ENCODE peak calls at places on chromosomes 16 and 17, in six cellular contexts. One of them, this sample, is unnamed.

GRCh38 chr17:45170976-45171337 is 9.3 kb downstream of the HEXIM2 start:
- DNase-seq in body of pancreas: peak
- DNase-seq in HS-5: no peak
- DNase-seq in HEK293T: no peak
- DNase-seq in activated naive CD8-positive, alpha-beta T cell treated with anti-CD3 and anti-CD28 coated beads for 36 hours: no peak
- DNase-seq in GF-D8: peak
- DNase-seq in this sample: no peak

GRCh38 chr17:39813631-39814030 is 50.5 kb downstream of the IKZF3 start:
- DNase-seq in activated naive CD8-positive, alpha-beta T cell treated with anti-CD3 and anti-CD28 coated beads for 36 hours: peak
- DNase-seq in GF-D8: no peak
- DNase-seq in HS-5: no peak
- DNase-seq in body of pancreas: no peak
- DNase-seq in HEK293T: no peak
- DNase-seq in this sample: no peak

GRCh38 chr16:78669994-78670393 is 570.5 kb downstream of the WWOX start:
- DNase-seq in HEK293T: no peak
- DNase-seq in HS-5: no peak
- DNase-seq in activated naive CD8-positive, alpha-beta T cell treated with anti-CD3 and anti-CD28 coated beads for 36 hours: no peak
- DNase-seq in GF-D8: no peak
- DNase-seq in body of pancreas: no peak
- DNase-seq in this sample: no peak

GRCh38 chr17:16407911-16408588 is 7.3 kb upstream of the TRPV2 start:
- DNase-seq in GF-D8: no peak
- DNase-seq in body of pancreas: peak
- DNase-seq in HS-5: no peak
- DNase-seq in HEK293T: no peak
- DNase-seq in activated naive CD8-positive, alpha-beta T cell treated with anti-CD3 and anti-CD28 coated beads for 36 hours: peak
- DNase-seq in this sample: no peak

GRCh38 chr16:65394306-65394705 is 272.4 kb upstream of the CDH11 start:
- DNase-seq in HS-5: no peak
- DNase-seq in HEK293T: no peak
- DNase-seq in GF-D8: no peak
- DNase-seq in body of pancreas: no peak
- DNase-seq in activated naive CD8-positive, alpha-beta T cell treated with anti-CD3 and anti-CD28 coated beads for 36 hours: no peak
- DNase-seq in this sample: no peak

GRCh38 chr17:81396278-81396721 is 1.0 kb downstream of the BAHCC1 start:
- DNase-seq in GF-D8: no peak
- DNase-seq in activated naive CD8-positive, alpha-beta T cell treated with anti-CD3 and anti-CD28 coated beads for 36 hours: no peak
- DNase-seq in body of pancreas: no peak
- DNase-seq in HS-5: no peak
- DNase-seq in HEK293T: no peak
- DNase-seq in this sample: no peak

GRCh38 chr17:10292057-10292931 is 80.5 kb downstream of the MYH13 start:
- DNase-seq in HEK293T: no peak
- DNase-seq in body of pancreas: no peak
- DNase-seq in GF-D8: no peak
- DNase-seq in HS-5: peak
- DNase-seq in activated naive CD8-positive, alpha-beta T cell treated with anti-CD3 and anti-CD28 coated beads for 36 hours: no peak
- DNase-seq in this sample: no peak

GRCh38 chr17:43570518-43570928 is 24.4 kb upstream of the ETV4 start:
- DNase-seq in HEK293T: no peak
- DNase-seq in GF-D8: no peak
- DNase-seq in HS-5: peak
- DNase-seq in body of pancreas: no peak
- DNase-seq in activated naive CD8-positive, alpha-beta T cell treated with anti-CD3 and anti-CD28 coated beads for 36 hours: no peak
- DNase-seq in this sample: no peak

GRCh38 chr17:81440511-81441244 is 45.4 kb downstream of the BAHCC1 start:
- DNase-seq in HS-5: no peak
- DNase-seq in HEK293T: peak
- DNase-seq in body of pancreas: no peak
- DNase-seq in GF-D8: no peak
- DNase-seq in activated naive CD8-positive, alpha-beta T cell treated with anti-CD3 and anti-CD28 coated beads for 36 hours: peak
- DNase-seq in this sample: no peak

GRCh38 chr16:22210285-22210684 is 4.2 kb downstream of the EEF2K start:
- DNase-seq in GF-D8: no peak
- DNase-seq in HS-5: no peak
- DNase-seq in activated naive CD8-positive, alpha-beta T cell treated with anti-CD3 and anti-CD28 coated beads for 36 hours: no peak
- DNase-seq in body of pancreas: no peak
- DNase-seq in HEK293T: no peak
- DNase-seq in this sample: no peak

GRCh38 chr17:63702223-63702577 is 2.3 kb upstream of the LIMD2 start:
- DNase-seq in activated naive CD8-positive, alpha-beta T cell treated with anti-CD3 and anti-CD28 coated beads for 36 hours: peak
- DNase-seq in HEK293T: no peak
- DNase-seq in HS-5: no peak
- DNase-seq in GF-D8: peak
- DNase-seq in body of pancreas: no peak
- DNase-seq in this sample: no peak

GRCh38 chr16:84195201-84196093 is 4.5 kb downstream of the ADAD2 start:
- DNase-seq in body of pancreas: no peak
- DNase-seq in HEK293T: no peak
- DNase-seq in HS-5: no peak
- DNase-seq in activated naive CD8-positive, alpha-beta T cell treated with anti-CD3 and anti-CD28 coated beads for 36 hours: no peak
- DNase-seq in GF-D8: no peak
- DNase-seq in this sample: no peak

GRCh38 chr16:68229431-68230175 is 6.3 kb downstream of the ESRP2 start:
- DNase-seq in activated naive CD8-positive, alpha-beta T cell treated with anti-CD3 and anti-CD28 coated beads for 36 hours: no peak
- DNase-seq in HEK293T: peak
- DNase-seq in body of pancreas: peak
- DNase-seq in HS-5: peak
- DNase-seq in GF-D8: no peak
- DNase-seq in this sample: no peak

GRCh38 chr17:50359998-50360461 is 13.0 kb downstream of the MRPL27 start:
- DNase-seq in HS-5: no peak
- DNase-seq in activated naive CD8-positive, alpha-beta T cell treated with anti-CD3 and anti-CD28 coated beads for 36 hours: no peak
- DNase-seq in body of pancreas: no peak
- DNase-seq in HEK293T: no peak
- DNase-seq in GF-D8: no peak
- DNase-seq in this sample: no peak

GRCh38 chr17:77445030-77445907 is 304.5 kb downstream of the SEC14L1 start:
- DNase-seq in body of pancreas: no peak
- DNase-seq in HEK293T: no peak
- DNase-seq in activated naive CD8-positive, alpha-beta T cell treated with anti-CD3 and anti-CD28 coated beads for 36 hours: peak
- DNase-seq in GF-D8: peak
- DNase-seq in HS-5: no peak
- DNase-seq in this sample: no peak

GRCh38 chr16:89407925-89408300 is 82.4 kb downstream of the ANKRD11 start:
- DNase-seq in HEK293T: no peak
- DNase-seq in body of pancreas: no peak
- DNase-seq in activated naive CD8-positive, alpha-beta T cell treated with anti-CD3 and anti-CD28 coated beads for 36 hours: no peak
- DNase-seq in GF-D8: peak
- DNase-seq in HS-5: no peak
- DNase-seq in this sample: no peak

GRCh38 chr16:69363281-69363717 is 11.7 kb upstream of the TMED6 start:
- DNase-seq in HEK293T: no peak
- DNase-seq in activated naive CD8-positive, alpha-beta T cell treated with anti-CD3 and anti-CD28 coated beads for 36 hours: no peak
- DNase-seq in HS-5: no peak
- DNase-seq in GF-D8: no peak
- DNase-seq in body of pancreas: no peak
- DNase-seq in this sample: no peak

GRCh38 chr16:68564367-68564985 is 25.4 kb downstream of the ZFP90 start:
- DNase-seq in body of pancreas: no peak
- DNase-seq in activated naive CD8-positive, alpha-beta T cell treated with anti-CD3 and anti-CD28 coated beads for 36 hours: no peak
- DNase-seq in HEK293T: no peak
- DNase-seq in GF-D8: no peak
- DNase-seq in HS-5: no peak
- DNase-seq in this sample: no peak

GRCh38 chr17:76462556-76463290 is 4.7 kb upstream of the AANAT start:
- DNase-seq in GF-D8: no peak
- DNase-seq in activated naive CD8-positive, alpha-beta T cell treated with anti-CD3 and anti-CD28 coated beads for 36 hours: no peak
- DNase-seq in HEK293T: no peak
- DNase-seq in body of pancreas: no peak
- DNase-seq in HS-5: no peak
- DNase-seq in this sample: no peak

This sample was measured in Panc1.